ENCODE peak calls at places on chromosome 14, in nine cellular contexts. L, F, X, J, P, N, Q, H and R are unnamed samples.

GRCh38 chr14:50924236-50924635 is 20.0 kb downstream of the PYGL start:
- DNase-seq in N (no peak), P (no peak), Q (no peak), L (no peak), F (no peak), J (no peak), H (no peak), X (no peak), R (no peak)

GRCh38 chr14:88554458-88555286 is at the start of gene PTPN21:
- DNase-seq in H (peak), F (peak), X (no peak), Q (no peak), J (peak), N (peak), L (peak), P (peak), R (peak)

GRCh38 chr14:104422301-104423223 is 157.0 kb upstream of the C14orf180 start:
- DNase-seq in Q (no peak), H (no peak), J (no peak), P (no peak), F (no peak), X (no peak), L (peak), N (no peak), R (peak)

GRCh38 chr14:72736348-72736747 is 157.6 kb downstream of the DPF3 start:
- DNase-seq in J (peak), F (no peak), N (no peak), L (peak), X (no peak), P (no peak), H (no peak), Q (peak), R (no peak)

GRCh38 chr14:22780105-22780679 is 13.7 kb downstream of the OXA1L start:
- DNase-seq in F (no peak), J (no peak), X (peak), Q (no peak), N (no peak), L (peak), P (no peak), H (no peak), R (no peak)

GRCh38 chr14:98412431-98412830 is 859.6 kb downstream of the BCL11B start:
- DNase-seq in N (no peak), L (no peak), X (no peak), Q (no peak), F (no peak), P (no peak), J (no peak), H (no peak), R (no peak)

GRCh38 chr14:97791906-97792305 is 994.7 kb downstream of the VRK1 start:
- DNase-seq in L (no peak), P (no peak), H (no peak), X (no peak), F (no peak), Q (no peak), N (no peak), J (no peak), R (no peak)

GRCh38 chr14:21041676-21042433 is at the start of gene RNASE7:
- DNase-seq in L (peak), X (no peak), J (peak), Q (no peak), H (no peak), P (no peak), N (no peak), F (no peak), R (no peak)

GRCh38 chr14:83777516-83777915 is 1752.4 kb upstream of the FLRT2 start:
- DNase-seq in P (no peak), H (no peak), L (no peak), X (no peak), J (no peak), Q (no peak), N (no peak), F (no peak), R (no peak)

GRCh38 chr14:33943081-33943480 is 7.8 kb downstream of the EGLN3 start:
- DNase-seq in H (no peak), P (no peak), F (no peak), L (no peak), J (no peak), X (no peak), Q (no peak), N (no peak), R (no peak)

GRCh38 chr14:105074601-105075053 is 9.4 kb upstream of the GPR132 start:
- DNase-seq in L (peak), F (peak), X (no peak), H (no peak), N (peak), J (no peak), P (no peak), Q (no peak), R (no peak)

GRCh38 chr14:99672506-99673327 is 11.4 kb upstream of the CYP46A1 start:
- DNase-seq in H (no peak), Q (no peak), L (no peak), X (no peak), F (no peak), J (no peak), P (no peak), N (no peak), R (no peak)

GRCh38 chr14:68621400-68622365 is 171.2 kb downstream of the ZFP36L1 start:
- DNase-seq in F (peak), H (no peak), N (no peak), P (no peak), J (peak), Q (no peak), X (peak), L (peak), R (no peak)

GRCh38 chr14:96801931-96802330 is 4.7 kb downstream of the VRK1 start:
- DNase-seq in P (no peak), F (no peak), H (no peak), J (no peak), Q (no peak), X (no peak), L (no peak), N (no peak), R (no peak)

GRCh38 chr14:100906420-100906819 is 2.9 kb upstream of the RTL1 start:
- DNase-seq in H (peak), Q (no peak), F (no peak), J (no peak), L (no peak), X (no peak), N (peak), P (no peak), R (peak)
- TF ChIP-seq CTCF in H (no peak), Q (peak), F (no peak), J (no peak), L (no peak), X (peak), N (peak), P (no peak), R (no peak)

GRCh38 chr14:27050195-27050594 is 452.4 kb upstream of the NOVA1 start:
- DNase-seq in N (no peak), X (no peak), J (no peak), H (no peak), L (no peak), F (no peak), P (no peak), Q (no peak), R (no peak)
- TF ChIP-seq CTCF in N (peak), X (no peak), J (no peak), H (no peak), L (no peak), F (no peak), P (no peak), Q (no peak), R (no peak)

GRCh38 chr14:52015411-52016030 is 26.2 kb downstream of the RTRAF start:
- DNase-seq in H (no peak), N (peak), J (peak), P (no peak), X (no peak), Q (no peak), L (no peak), F (no peak), R (no peak)
- TF ChIP-seq CTCF in H (no peak), N (peak), J (peak), P (no peak), X (peak), Q (peak), L (no peak), F (peak), R (no peak)

DNA sequence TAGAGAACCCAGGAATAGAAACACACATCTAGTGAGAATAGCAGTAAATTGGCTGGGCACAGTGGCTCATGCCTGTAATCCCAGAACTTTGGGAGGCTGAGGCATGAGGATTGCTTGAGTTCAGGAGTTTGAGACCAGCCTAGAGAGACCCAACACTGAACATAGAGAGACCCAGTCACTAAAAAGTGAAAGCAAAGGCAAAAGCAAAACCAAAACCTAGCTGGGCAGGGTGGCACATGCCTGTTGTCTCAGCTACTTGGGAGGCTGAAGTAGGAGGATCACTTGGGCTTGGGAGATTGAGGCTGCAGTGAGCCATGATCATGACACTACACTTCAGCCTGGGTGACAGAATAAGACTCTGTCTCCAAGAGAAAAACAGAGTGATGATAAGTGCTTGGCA is 37.5 kb upstream of the MIS18BP1 start:
- DNase-seq in H (no peak), J (no peak), P (no peak), N (no peak), X (no peak), Q (no peak), L (no peak), F (no peak), R (no peak)
- TF ChIP-seq CTCF in H (no peak), J (no peak), P (no peak), N (no peak), X (no peak), Q (no peak), L (no peak), F (no peak), R (no peak)